ENCODE peak calls at places on chromosomes 16 and 17, in five cellular contexts. E is thoracic aorta, J is mucosa of descending colon, A is lower leg skin, L is A549. G is an unnamed sample.

GRCh38 chr16:55508941-55509920 is at the start of gene LPCAT2:
- DNase-seq in E (no peak), J (peak; percentile 91), A (peak; percentile 96), L (peak; percentile 79), G (peak; percentile 48)

GRCh38 chr16:68074850-68075249 is 10.3 kb upstream of the NFATC3 start:
- DNase-seq in E (no peak), J (peak; percentile 84), A (no peak), L (no peak), G (peak; percentile 98)

GRCh38 chr17:78380370-78380769 is 1.9 kb downstream of the PGS1 start:
- DNase-seq in E (no peak), J (no peak), A (no peak), L (no peak), G (no peak)

GRCh38 chr16:66444049-66444481 is 17.0 kb downstream of the BEAN1 start:
- DNase-seq in E (no peak), J (no peak), A (peak; percentile 76), L (no peak), G (no peak)

GRCh38 chr16:85390511-85391174 is 222.5 kb upstream of the GSE1 start:
- DNase-seq in E (peak; percentile 72), J (peak; percentile 87), A (peak; percentile 96), L (peak; percentile 90), G (no peak)

GRCh38 chr17:47959825-47960655 is 2.4 kb upstream of the PRR15L start:
- DNase-seq in E (no peak), J (peak; percentile 88), A (no peak), L (no peak), G (no peak)

GRCh38 chr17:66365204-66365524 is 62.8 kb downstream of the PRKCA start:
- DNase-seq in E (no peak), J (no peak), A (no peak), L (no peak), G (no peak)

GRCh38 chr16:66030036-66030435 is 336.5 kb upstream of the CDH5 start:
- DNase-seq in E (no peak), J (no peak), A (no peak), L (no peak), G (no peak)

GRCh38 chr17:7178973-7179316 is 225 bp downstream of the ASGR1 start:
- DNase-seq in E (no peak), J (no peak), A (no peak), L (no peak), G (no peak)

GRCh38 chr16:2692251-2692947 is 10.1 kb downstream of the KCTD5 start:
- DNase-seq in E (no peak), J (peak; percentile 21), A (no peak), L (no peak), G (no peak)

GRCh38 chr17:37791434-37791833 is 46.6 kb upstream of the HNF1B start:
- DNase-seq in E (no peak), J (no peak), A (no peak), L (peak; percentile 35), G (peak; percentile 70)

GRCh38 chr17:36885761-36886365 is 51.4 kb upstream of the LHX1 start:
- DNase-seq in E (no peak), J (no peak), A (no peak), L (no peak), G (no peak)

GRCh38 chr17:57369509-57369945 is 113.2 kb downstream of the MSI2 start:
- DNase-seq in E (no peak), J (no peak), A (no peak), L (no peak), G (no peak)

GRCh38 chr17:66054242-66054641 is 137.7 kb downstream of the CEP112 start:
- DNase-seq in E (no peak), J (no peak), A (no peak), L (no peak), G (no peak)

GRCh38 chr16:75789237-75789636 is 62.9 kb upstream of the CPHXL start:
- DNase-seq in E (no peak), J (no peak), A (no peak), L (peak; percentile 55), G (peak; percentile 46)

GRCh38 chr17:47604268-47604927 is 45.3 kb upstream of the KPNB1 start:
- DNase-seq in E (no peak), J (no peak), A (no peak), L (no peak), G (no peak)

GRCh38 chr17:15194859-15195277 is 70.3 kb downstream of the PMP22 start:
- DNase-seq in E (no peak), J (no peak), A (no peak), L (no peak), G (no peak)

GRCh38 chr17:21146362-21147021 is 19.7 kb downstream of the DHRS7B start:
- DNase-seq in E (no peak), J (no peak), A (no peak), L (no peak), G (no peak)

GRCh38 chr17:60158751-60159478 is 9.1 kb downstream of the CA4 start:
- DNase-seq in E (no peak), J (no peak), A (no peak), L (no peak), G (no peak)

GRCh38 chr17:47225436-47225858 is 16.3 kb downstream of the MYL4 start:
- DNase-seq in E (peak; percentile 87), J (no peak), A (peak; percentile 88), L (no peak), G (no peak)

GRCh38 chr16:70163596-70163995 is 10.0 kb upstream of the CLEC18C start:
- DNase-seq in E (no peak), J (no peak), A (no peak), L (no peak), G (no peak)

GRCh38 chr16:71350821-71351557 is 7.5 kb upstream of the CALB2 start:
- DNase-seq in E (no peak), J (no peak), A (peak; percentile 75), L (no peak), G (no peak)

GRCh38 chr17:29588561-29589411 is 662 bp downstream of the GIT1 start:
- DNase-seq in E (no peak), J (peak; percentile 71), A (no peak), L (peak; percentile 70), G (no peak)

GRCh38 chr17:29588017-29588557 is 1.4 kb downstream of the GIT1 start:
- DNase-seq in E (no peak), J (no peak), A (no peak), L (no peak), G (no peak)

GRCh38 chr17:29585080-29585751 is 4.2 kb downstream of the GIT1 start:
- DNase-seq in E (no peak), J (no peak), A (no peak), L (no peak), G (no peak)

GRCh38 chr17:29587591-29587990 is 1.9 kb downstream of the GIT1 start:
- DNase-seq in E (no peak), J (no peak), A (no peak), L (no peak), G (no peak)

GRCh38 chr17:29586676-29587469 is 2.6 kb downstream of the GIT1 start:
- DNase-seq in E (no peak), J (no peak), A (no peak), L (no peak), G (no peak)
- H3K4me3 ChIP-seq in E (no peak overlapping the region), J (no peak overlapping the region), A (no peak overlapping the region), L (no peak overlapping the region), G (no peak overlapping the region)

GRCh38 chr17:82961366-82962162 is 117.8 kb upstream of the METRNL start:
- DNase-seq in E (no peak), J (peak; percentile 29), A (peak; percentile 78), L (no peak), G (no peak)

GRCh38 chr17:82965371-82965770 is 114.0 kb upstream of the METRNL start:
- DNase-seq in E (no peak), J (no peak), A (no peak), L (no peak), G (no peak)

GRCh38 chr17:82964851-82965341 is 114.5 kb upstream of the METRNL start:
- DNase-seq in E (no peak), J (no peak), A (no peak), L (no peak), G (no peak)

GRCh38 chr17:82962163-82962720 is 117.2 kb upstream of the METRNL start:
- DNase-seq in E (no peak), J (peak; percentile 48), A (no peak), L (no peak), G (no peak)

GRCh38 chr17:82963104-82963950 is 116.1 kb upstream of the METRNL start:
- DNase-seq in E (peak; percentile 45), J (peak; percentile 79), A (peak; percentile 97), L (no peak), G (no peak)
- H3K4me3 ChIP-seq in E (peak overlapping the region; percentile 54), J (no peak overlapping the region), A (no peak overlapping the region), L (no peak overlapping the region), G (no peak overlapping the region)

DNA sequence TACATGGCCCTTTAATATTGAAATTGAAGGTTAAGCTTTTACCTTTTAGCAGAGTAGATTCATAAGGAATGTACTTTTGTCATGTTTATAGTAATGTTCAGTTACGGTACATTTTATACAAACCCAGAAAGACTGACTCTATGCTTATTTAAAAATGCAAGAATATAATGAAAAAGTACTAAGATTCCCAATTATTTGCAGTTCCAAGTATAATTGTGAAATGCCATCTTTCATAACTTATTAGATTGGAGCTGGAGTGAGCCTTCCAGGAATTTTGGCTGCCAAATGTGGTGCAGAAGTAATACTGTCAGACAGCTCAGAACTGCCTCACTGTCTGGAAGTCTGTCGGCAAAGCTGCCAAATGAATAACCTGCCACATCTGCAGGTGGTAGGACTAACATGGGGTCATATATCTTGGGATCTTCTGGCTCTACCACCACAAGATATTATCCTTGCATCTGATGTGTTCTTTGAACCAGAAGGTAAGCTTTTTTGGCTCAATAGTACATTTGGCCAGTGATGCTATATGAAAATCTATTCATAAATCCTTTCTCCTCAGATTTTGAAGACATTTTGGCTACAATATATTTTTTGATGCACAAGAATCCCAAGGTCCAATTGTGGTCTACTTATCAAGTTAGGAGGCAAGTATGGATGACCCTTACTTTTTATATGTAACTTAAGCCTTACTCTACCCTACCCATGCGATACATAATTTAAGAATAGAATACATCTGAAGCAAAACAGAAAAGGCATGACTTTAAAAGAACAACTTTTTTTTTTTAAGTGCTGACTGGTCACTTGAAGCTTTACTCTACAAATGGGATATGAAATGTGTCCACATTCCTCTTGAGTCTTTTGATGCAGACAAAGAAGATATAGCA is 4.2 kb downstream of the SRSF2 start:
- DNase-seq in E (no peak), J (no peak), A (no peak), L (no peak), G (no peak)
- H3K4me3 ChIP-seq in E (no peak overlapping the region), J (no peak overlapping the region), A (no peak overlapping the region), L (peak overlapping the region; percentile 95), G (no peak overlapping the region)

GRCh38 chr16:47725188-47725695 is 264.1 kb downstream of the PHKB start:
- DNase-seq in E (no peak), J (no peak), A (no peak), L (no peak), G (no peak)
- H3K4me3 ChIP-seq in E (no peak overlapping the region), J (no peak overlapping the region), A (no peak overlapping the region), L (no peak overlapping the region), G (no peak overlapping the region)

GRCh38 chr16:29963021-29963743 is 1.3 kb downstream of the TMEM219 start:
- DNase-seq in E (no peak), J (no peak), A (peak; percentile 83), L (no peak), G (no peak)
- H3K4me3 ChIP-seq in E (peak overlapping the region; percentile 71), J (no peak overlapping the region), A (no peak overlapping the region), L (peak overlapping the region; percentile 74), G (no peak overlapping the region)

GRCh38 chr16:17747357-17747756 is 276.6 kb upstream of the XYLT1 start:
- DNase-seq in E (no peak), J (no peak), A (no peak), L (no peak), G (no peak)
- H3K4me3 ChIP-seq in E (no peak overlapping the region), J (no peak overlapping the region), A (no peak overlapping the region), L (no peak overlapping the region), G (no peak overlapping the region)